ENCODE peak calls at places on chromosomes 16 and 17, in four cellular contexts. F, H, X and W are unnamed samples.
A peak's percentile ranks its signal among the peaks of the same experiment; 100 is the strongest.

GRCh38 chr17:74757502-74757901 is 9.1 kb downstream of the NHERF1 start:
- DNase-seq in X (no peak), F (no peak), H (no peak), W (peak; percentile 66)

GRCh38 chr16:67990018-67990386 is 9.3 kb downstream of the DPEP2 start:
- DNase-seq in X (no peak), H (no peak), F (no peak), W (no peak)

GRCh38 chr16:50086176-50086575 is 20.4 kb downstream of the HEATR3 start:
- DNase-seq in X (no peak), F (no peak), H (no peak), W (no peak)

GRCh38 chr16:7602424-7602935 is 269.8 kb downstream of the RBFOX1 start:
- DNase-seq in H (no peak), X (no peak), F (no peak), W (no peak)

GRCh38 chr16:71645450-71645849 is 19.5 kb downstream of the MARVELD3 start:
- DNase-seq in X (peak; percentile 56), F (peak; percentile 50), H (no peak), W (peak; percentile 56)

GRCh38 chr17:17682737-17683675 is 1.7 kb downstream of the RAI1 start:
- DNase-seq in H (no peak), X (peak; percentile 79), F (peak; percentile 69), W (peak; percentile 52)

GRCh38 chr16:9446471-9447194 is 355.2 kb downstream of the HAPSTR1 start:
- DNase-seq in H (no peak), X (no peak), F (no peak), W (no peak)

GRCh38 chr17:36850794-36851193 is 86.5 kb upstream of the LHX1 start:
- DNase-seq in F (peak; percentile 63), H (no peak), X (peak; percentile 95), W (no peak)

GRCh38 chr16:70162041-70162451 is 11.5 kb upstream of the CLEC18C start:
- DNase-seq in X (peak; percentile 87), F (peak; percentile 90), H (no peak), W (peak; percentile 80)

GRCh38 chr16:62576636-62577035 is 540.4 kb upstream of the CDH8 start:
- DNase-seq in H (no peak), F (no peak), X (no peak), W (no peak)

GRCh38 chr17:16061631-16062030 is 62.0 kb downstream of the TTC19 start:
- DNase-seq in F (no peak), H (no peak), X (no peak), W (no peak)

GRCh38 chr16:86405319-86405718 is 105.0 kb upstream of the FOXF1 start:
- DNase-seq in X (peak; percentile 57), F (no peak), H (no peak), W (no peak)

GRCh38 chr17:11144358-11145233 is 96.4 kb upstream of the SHISA6 start:
- DNase-seq in H (no peak), F (peak; percentile 57), X (peak; percentile 29), W (peak; percentile 45)

GRCh38 chr17:35655303-35655702 is 68.2 kb downstream of the AP2B1 start:
- DNase-seq in H (no peak), X (no peak), F (no peak), W (no peak)